ENCODE peak calls at places on chromosomes 2 and 18, in four cellular contexts. M, T, H and W are unnamed samples. For H3K36me3 and H3K4me1, the result is how much of the 10 kb centered on the place peaks cover.

GRCh38 chr18:79542876-79543750 is 136.5 kb upstream of the CTDP1 start:
- DNase-seq in M (no peak), T (peak), H (no peak), W (no peak)

GRCh38 chr2:231920795-231921194 is 5.4 kb downstream of the NPPC start:
- DNase-seq in M (no peak), T (no peak), H (no peak), W (no peak)

GRCh38 chr2:213067888-213068287 is 83.5 kb downstream of the IKZF2 start:
- DNase-seq in M (no peak), T (no peak), H (no peak), W (no peak)

GRCh38 chr2:424306-425172 is 136.6 kb upstream of the ALKAL2 start:
- DNase-seq in M (no peak), T (no peak), H (no peak), W (no peak)

GRCh38 chr2:64654993-64655666 is 1.4 kb upstream of the SERTAD2 start:
- DNase-seq in M (no peak), T (no peak), H (no peak), W (no peak)

GRCh38 chr2:12202301-12202700 is 455.9 kb downstream of the LPIN1 start:
- DNase-seq in M (no peak), T (no peak), H (no peak), W (no peak)

GRCh38 chr2:127423476-127423840 is 5.2 kb downstream of the PROC start:
- DNase-seq in M (peak), T (peak), H (no peak), W (peak)

GRCh38 chr2:146814971-146815370 is 1029.9 kb upstream of the ACVR2A start:
- DNase-seq in M (no peak), T (no peak), H (no peak), W (no peak)

GRCh38 chr2:467543-467891 is 179.6 kb upstream of the ALKAL2 start:
- DNase-seq in M (no peak), T (no peak), H (no peak), W (no peak)

GRCh38 chr18:40066368-40066767 is 1888.7 kb upstream of the PIK3C3 start:
- DNase-seq in M (no peak), T (no peak), H (no peak), W (no peak)

GRCh38 chr2:10864888-10865551 is 46.7 kb upstream of the KCNF1 start:
- DNase-seq in M (no peak), T (no peak), H (no peak), W (no peak)

GRCh38 chr2:211957799-211958198 is 580.8 kb downstream of the ERBB4 start:
- DNase-seq in M (no peak), T (no peak), H (no peak), W (no peak)

GRCh38 chr18:23784811-23785245 is 95.6 kb downstream of the LAMA3 start:
- DNase-seq in M (no peak), T (no peak), H (no peak), W (peak)

GRCh38 chr2:240989451-240990265 is 8.8 kb upstream of the SNED1 start:
- DNase-seq in M (no peak), T (peak), H (peak), W (peak)

DNA sequence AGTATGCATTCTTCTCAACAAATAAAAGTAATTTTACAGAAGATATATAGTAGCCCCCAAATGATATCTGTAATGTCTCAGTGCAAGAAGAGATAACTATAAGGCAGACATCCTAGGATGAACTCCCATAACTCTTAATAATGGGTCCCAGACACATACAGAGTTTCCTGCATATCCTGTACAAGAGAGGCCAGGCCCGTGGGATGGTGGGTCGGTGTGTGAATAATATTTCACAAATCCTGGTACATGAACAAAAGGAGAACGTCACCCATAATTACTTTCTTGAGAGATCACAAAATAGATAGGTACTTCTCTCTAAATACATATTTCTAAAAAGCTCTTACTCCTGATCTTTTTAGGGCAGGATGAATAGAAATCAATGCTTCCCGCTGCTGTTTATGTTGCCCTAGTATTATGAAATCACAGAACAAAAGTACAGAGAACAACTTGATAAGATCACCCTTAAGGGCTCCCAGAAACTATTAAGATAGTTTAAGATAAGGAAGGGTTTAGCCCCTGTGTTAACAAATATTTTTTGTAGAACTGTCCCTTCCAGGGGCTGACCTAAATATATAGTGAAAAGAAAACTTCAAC is 5.4 kb downstream of the IRS1 start:
- DNase-seq in M (no peak), T (no peak), H (no peak), W (no peak)
- H3K36me3 ChIP-seq in M (under half), T (under half), H (under half), W (under half)

GRCh38 chr2:237697586-237698337 is 70.4 kb downstream of the LRRFIP1 start:
- DNase-seq in M (no peak), T (no peak), H (no peak), W (no peak)
- H3K4me3 ChIP-seq in M (no peak), T (no peak), H (no peak), W (no peak)

GRCh38 chr18:48937869-48938750 is 12.7 kb downstream of the SMAD7 start:
- DNase-seq in M (no peak), T (no peak), H (no peak), W (no peak)
- H3K4me1 ChIP-seq in M (under half), T (half or more), H (half or more), W (half or more)

GRCh38 chr2:233844064-233844807 is 10.1 kb downstream of the HJURP start:
- DNase-seq in M (peak), T (peak), H (no peak), W (no peak)
- H3K36me3 ChIP-seq in M (under half), T (under half), H (half or more), W (under half)